ENCODE peak calls at places on chromosomes 2 and 18, in seven cellular contexts. Q is GM12891, Z is spleen, W is lower leg skin, R is tibial nerve, V is HepG2, M is breast epithelium. N is an unnamed sample.

GRCh38 chr2:105732096-105732495 is 12.6 kb upstream of the NCK2 start:
- DNase-seq in Q (no peak), W (no peak), Z (no peak), R (no peak), V (no peak), M (no peak), N (no peak)

GRCh38 chr2:85237849-85238570 is 89.8 kb downstream of the TGOLN2 start:
- DNase-seq in V (no peak), Z (peak), M (no peak), Q (no peak), W (no peak), R (no peak), N (no peak)

GRCh38 chr2:142992843-142993242 is 115.4 kb downstream of the KYNU start:
- DNase-seq in Z (no peak), W (no peak), V (no peak), Q (no peak), R (no peak), M (no peak), N (no peak)

GRCh38 chr18:55731594-55732042 is 143.6 kb upstream of the TCF4 start:
- DNase-seq in Z (no peak), Q (no peak), W (no peak), V (no peak), M (no peak), R (no peak), N (no peak)

GRCh38 chr2:47299555-47299954 is 103.4 kb upstream of the MSH2 start:
- DNase-seq in Z (no peak), V (no peak), W (no peak), M (no peak), Q (no peak), R (no peak), N (peak)

GRCh38 chr18:39441648-39442047 is 1876.0 kb upstream of the CELF4 start:
- DNase-seq in W (no peak), M (no peak), R (no peak), Z (no peak), V (no peak), Q (no peak), N (no peak)

GRCh38 chr2:232327089-232328037 is 51.2 kb upstream of the ALPP start:
- DNase-seq in W (no peak), R (peak), V (peak), Q (peak), M (no peak), Z (peak), N (peak)

GRCh38 chr2:241189093-241189855 is 797 bp downstream of the ANO7 start:
- DNase-seq in M (no peak), V (no peak), W (no peak), R (no peak), Q (no peak), Z (no peak), N (no peak)

GRCh38 chr2:163778045-163778753 is 42.4 kb upstream of the FIGN start:
- DNase-seq in R (no peak), M (peak), Q (no peak), W (no peak), V (no peak), Z (no peak), N (no peak)

GRCh38 chr2:60555066-60555793 is 1.8 kb upstream of the BCL11A start:
- DNase-seq in R (no peak), Z (peak), Q (no peak), V (peak), M (peak), W (no peak), N (no peak)

GRCh38 chr18:34956663-34957062 is 84.5 kb upstream of the MAPRE2 start:
- DNase-seq in M (no peak), W (no peak), Z (no peak), V (no peak), R (no peak), Q (no peak), N (no peak)

GRCh38 chr2:229922449-229923386 is at the start of gene FBXO36:
- DNase-seq in Q (peak), V (peak), Z (peak), M (peak), R (peak), W (peak), N (peak)

GRCh38 chr2:165287083-165287778 is 48.0 kb downstream of the SCN2A start:
- DNase-seq in Q (no peak), Z (no peak), M (no peak), V (no peak), R (no peak), W (no peak), N (no peak)
- TF ChIP-seq POLR2A in Q (no peak), Z (no peak), M (no peak), V (no peak), R (no peak), W (no peak), N (no peak)

DNA sequence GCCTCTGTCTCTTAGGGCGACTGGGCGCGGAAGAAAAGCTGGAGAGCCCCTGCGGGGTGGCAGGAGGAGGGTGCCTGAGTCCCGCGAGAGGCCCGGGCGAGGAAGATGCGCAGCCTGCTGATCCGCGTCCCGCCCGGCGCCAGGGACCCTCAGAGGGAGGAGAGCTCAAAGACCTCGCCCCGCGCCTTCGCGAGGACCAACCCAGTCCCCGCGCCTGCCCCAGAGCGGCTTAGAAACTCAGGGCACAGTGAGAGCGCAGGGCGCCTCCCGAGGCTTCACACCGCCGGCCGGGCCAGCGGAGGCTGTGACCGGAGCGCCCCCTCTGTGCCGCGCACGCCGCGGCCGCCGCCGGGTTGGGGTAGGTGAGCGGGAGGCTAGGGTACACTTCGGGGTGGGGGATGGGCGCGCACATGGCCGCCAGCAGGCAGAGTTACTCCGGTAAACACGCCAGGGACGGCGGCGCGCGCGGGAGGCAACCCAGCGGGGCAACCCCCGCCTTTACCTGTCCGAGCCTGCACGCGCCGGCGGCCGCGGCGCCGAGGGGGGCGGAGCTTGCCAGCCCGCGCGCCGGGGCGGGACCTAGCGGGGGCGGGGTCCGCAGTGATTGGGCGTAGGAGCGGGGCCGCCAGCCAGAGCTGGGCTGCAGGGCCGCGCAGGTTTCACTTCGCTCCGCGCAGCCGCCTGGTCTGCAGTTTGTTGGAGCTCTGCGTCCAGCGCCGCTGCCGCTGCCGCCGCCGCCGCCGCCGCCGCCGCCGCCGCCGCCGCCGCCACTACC is at the start of gene BCL2L11:
- DNase-seq in W (peak), M (peak), R (peak), V (peak), Z (peak), Q (peak), N (peak)
- TF ChIP-seq POLR2A in W (no peak), M (no peak), R (peak), V (no peak), Z (peak), Q (no peak), N (peak)

DNA sequence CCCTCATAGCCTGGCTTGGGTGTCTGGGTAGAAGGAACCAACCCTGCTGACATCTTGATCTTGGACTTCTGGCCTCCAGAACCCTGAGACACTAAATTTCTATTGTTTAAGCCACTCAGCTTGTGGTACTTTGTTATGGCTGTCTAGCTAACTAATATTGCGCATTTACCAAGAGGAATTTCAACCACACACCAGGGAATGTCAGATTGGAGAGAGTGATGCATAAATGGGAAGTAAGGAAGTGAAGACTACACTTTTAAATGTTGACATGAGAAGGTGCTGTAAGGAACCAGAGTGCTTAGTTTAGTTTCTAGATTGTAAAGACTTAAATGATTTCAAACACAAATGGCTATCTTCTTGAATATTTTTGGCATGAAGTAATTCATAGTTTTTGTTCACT is 98.9 kb upstream of the ITGB6 start:
- DNase-seq in W (no peak), V (no peak), Q (no peak), Z (no peak), M (no peak), R (no peak), N (no peak)
- TF ChIP-seq POLR2A in W (no peak), V (no peak), Q (no peak), Z (no peak), M (no peak), R (no peak), N (no peak)

DNA sequence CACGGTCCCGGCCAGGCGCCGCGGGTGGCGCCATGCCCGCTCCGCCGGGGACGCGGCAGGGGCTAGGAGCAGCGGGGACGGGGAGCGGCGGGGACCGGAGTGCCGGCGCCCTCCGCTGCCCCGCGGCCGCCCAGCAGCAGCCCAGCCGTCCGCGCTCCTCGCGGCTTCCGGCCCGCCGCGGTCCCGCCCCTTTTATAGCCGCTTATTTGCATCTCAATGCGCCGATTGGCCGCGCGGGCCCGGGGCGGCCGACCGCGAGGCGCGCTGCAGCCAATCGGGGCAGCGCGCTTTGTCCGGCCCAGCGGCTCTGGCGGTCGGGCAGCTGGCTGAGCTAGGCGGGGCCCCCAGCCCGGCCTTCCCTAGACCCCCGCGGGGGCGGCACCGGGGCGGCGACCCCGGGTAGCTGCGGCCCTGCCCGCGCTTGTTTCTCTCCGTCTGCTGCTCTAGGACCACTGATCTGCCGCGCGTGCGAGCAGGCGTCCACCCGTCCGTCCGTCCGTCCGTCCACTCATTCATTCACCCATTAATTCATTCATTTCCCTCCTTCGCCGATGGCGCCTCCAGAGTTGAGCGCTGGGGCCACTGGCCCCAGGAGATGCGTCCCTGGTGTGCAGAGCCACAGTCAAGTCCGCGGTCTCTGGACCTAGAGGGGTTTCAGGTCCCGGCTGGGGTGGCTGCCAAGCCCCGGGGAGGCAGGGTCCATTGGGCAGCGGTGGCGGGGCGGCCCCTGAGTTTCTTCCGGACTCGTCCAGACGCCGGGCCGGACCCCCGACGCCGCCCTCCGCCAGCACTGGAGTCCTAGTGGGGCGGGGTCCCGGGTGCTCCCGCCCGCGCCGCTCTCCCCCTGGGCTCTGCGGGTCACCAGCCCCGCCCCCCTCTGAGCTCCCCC is at the start of gene HES6:
- DNase-seq in W (peak), M (peak), R (peak), Z (peak), V (peak), Q (peak), N (peak)
- TF ChIP-seq POLR2A in W (no peak), M (no peak), R (peak), Z (no peak), V (no peak), Q (no peak), N (peak)